ENCODE peak calls at places on chromosomes 13 and 19, in six cellular contexts. C is heart left ventricle, Y is globus pallidus, N is nephron progenitor cell, E is frontal cortex, O is mucosa of gallbladder. S is an unnamed sample.
A peak's percentile ranks its signal among the peaks of the same experiment; 100 is the strongest.

GRCh38 chr13:112904436-112904960 is 64.5 kb upstream of the MCF2L start:
- DNase-seq in N (no peak), E (no peak), Y (no peak), O (no peak), C (no peak), S (no peak)

GRCh38 chr13:95530178-95530577 is 22.3 kb upstream of the CLDN10 start:
- DNase-seq in O (no peak), C (no peak), Y (no peak), N (no peak), E (no peak), S (peak; percentile 51)

GRCh38 chr19:37959665-37960114 is 52.7 kb downstream of the SIPA1L3 start:
- DNase-seq in O (no peak), Y (no peak), N (no peak), E (no peak), C (no peak), S (no peak)

GRCh38 chr19:18594824-18595373 is 6.3 kb downstream of the REX1BD start:
- DNase-seq in E (peak; percentile 60), O (no peak), N (peak; percentile 57), C (no peak), Y (no peak), S (no peak)

GRCh38 chr19:43618921-43619261 is 538 bp downstream of the ZNF428 start:
- DNase-seq in E (peak; percentile 55), C (no peak), N (no peak), O (no peak), Y (no peak), S (peak; percentile 53)

GRCh38 chr19:47487551-47488515 is 3.8 kb upstream of the KPTN start:
- DNase-seq in E (no peak), Y (no peak), N (no peak), O (no peak), C (peak; percentile 22), S (no peak)

GRCh38 chr13:50916701-50917184 is 7.2 kb downstream of the RNASEH2B start:
- DNase-seq in E (no peak), Y (peak; percentile 54), O (no peak), N (no peak), C (no peak), S (no peak)

GRCh38 chr13:44436589-44437337 is 63.1 kb downstream of the SERP2 start:
- DNase-seq in O (peak; percentile 95), C (peak; percentile 96), E (peak; percentile 81), N (peak; percentile 95), Y (peak; percentile 97), S (peak; percentile 72)

GRCh38 chr13:99307648-99308339 is 595 bp upstream of the GPR183 start:
- DNase-seq in E (no peak), N (no peak), O (no peak), C (peak; percentile 41), Y (no peak), S (peak; percentile 10)

S was measured in A549.